ENCODE peak calls at places on chromosomes 16 and 17, in four cellular contexts. V is IMR-90, X is K562, L is GM12878. Q is an unnamed sample.

GRCh38 chr16:4263504-4264436 is 9.1 kb downstream of the TFAP4 start:
- DNase-seq in L (no peak), X (peak; percentile 89), V (peak; percentile 86), Q (peak; percentile 47)

GRCh38 chr17:31824771-31825360 is 34.2 kb downstream of the COPRS start:
- DNase-seq in L (no peak), V (peak; percentile 39), X (no peak), Q (no peak)

GRCh38 chr16:1180772-1181714 is 28.1 kb downstream of the CACNA1H start:
- DNase-seq in L (no peak), V (no peak), X (no peak), Q (no peak)

GRCh38 chr16:67719778-67720144 is 645 bp upstream of the GFOD2 start:
- DNase-seq in V (peak; percentile 63), X (peak; percentile 72), L (no peak), Q (peak; percentile 48)

GRCh38 chr17:66449418-66449977 is 147.1 kb downstream of the PRKCA start:
- DNase-seq in L (no peak), V (no peak), X (no peak), Q (no peak)

GRCh38 chr17:21711182-21711581 is 18.9 kb downstream of the KCNJ18 start:
- DNase-seq in L (no peak), X (no peak), V (no peak), Q (no peak)

GRCh38 chr16:15961060-15961511 is 11.7 kb downstream of the ABCC1 start:
- DNase-seq in X (no peak), V (peak; percentile 68), L (peak; percentile 90), Q (no peak)

GRCh38 chr17:39623356-39623950 is 3.3 kb upstream of the PPP1R1B start:
- DNase-seq in L (no peak), V (peak; percentile 36), X (peak; percentile 84), Q (peak; percentile 62)

GRCh38 chr17:32350662-32351418 is 883 bp downstream of the ZNF207 start:
- DNase-seq in X (peak; percentile 70), L (no peak), V (peak; percentile 62), Q (peak; percentile 54)

GRCh38 chr16:68031951-68032350 is 8.9 kb downstream of the DUS2 start:
- DNase-seq in V (no peak), L (no peak), X (no peak), Q (no peak)

GRCh38 chr16:74950511-74950910 is 34.4 kb downstream of the WDR59 start:
- DNase-seq in V (no peak), L (no peak), X (no peak), Q (no peak)
- TF ChIP-seq MXI1 in V (no peak), L (no peak), X (no peak), Q (no peak)

GRCh38 chr16:22330326-22330725 is 33.1 kb downstream of the POLR3E start:
- DNase-seq in V (no peak), X (no peak), L (no peak), Q (no peak)

GRCh38 chr16:22336581-22336980 is 37.8 kb downstream of the CDR2 start:
- DNase-seq in V (no peak), L (no peak), X (no peak), Q (no peak)

GRCh38 chr16:22337045-22337444 is 37.4 kb downstream of the CDR2 start:
- DNase-seq in L (no peak), X (no peak), V (no peak), Q (no peak)

GRCh38 chr16:22335668-22336246 is 38.5 kb downstream of the POLR3E start:
- DNase-seq in L (no peak), V (no peak), X (no peak), Q (no peak)

GRCh38 chr16:22333457-22333994 is 36.3 kb downstream of the POLR3E start:
- DNase-seq in V (no peak), X (no peak), L (no peak), Q (no peak)
- TF ChIP-seq CEBPB in V (no peak), X (no peak), L (no peak), Q (no peak)

DNA sequence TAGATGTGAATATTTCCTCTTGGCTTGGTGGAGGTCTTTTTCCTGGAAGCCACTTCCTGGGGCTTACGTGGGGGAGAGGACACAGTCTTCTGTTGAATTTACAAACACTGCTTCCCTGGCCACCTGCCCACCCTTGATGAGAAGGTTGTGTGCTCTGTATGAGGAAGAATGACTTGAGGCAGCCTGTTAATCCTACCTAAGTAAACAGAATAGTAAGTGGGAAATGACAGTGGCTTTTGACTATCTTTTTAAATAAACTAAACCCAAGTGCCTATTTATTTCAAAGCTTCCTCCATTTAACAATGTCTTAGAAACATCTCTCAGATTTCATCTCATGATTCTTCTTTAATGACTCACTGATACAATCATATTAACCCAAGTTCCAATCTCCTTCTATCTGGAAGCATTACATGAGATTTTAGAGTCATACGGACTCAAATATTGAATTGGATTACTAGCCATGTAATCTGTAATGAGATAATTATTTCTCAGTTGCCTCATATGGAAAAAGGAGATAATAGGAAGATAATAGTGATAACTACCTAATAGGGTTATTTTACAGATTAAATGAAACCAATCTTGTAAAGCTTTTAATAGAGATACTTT is 96.6 kb upstream of the SMIM36 start:
- DNase-seq in V (peak; percentile 71), X (no peak), L (no peak), Q (no peak)
- TF ChIP-seq MXI1 in V (no peak), X (no peak), L (no peak), Q (no peak)

GRCh38 chr16:85005278-85006069 is 5.9 kb downstream of the ZDHHC7 start:
- DNase-seq in X (no peak), V (peak; percentile 39), L (no peak), Q (no peak)
- TF ChIP-seq CEBPB in X (no peak), V (no peak), L (no peak), Q (no peak)

DNA sequence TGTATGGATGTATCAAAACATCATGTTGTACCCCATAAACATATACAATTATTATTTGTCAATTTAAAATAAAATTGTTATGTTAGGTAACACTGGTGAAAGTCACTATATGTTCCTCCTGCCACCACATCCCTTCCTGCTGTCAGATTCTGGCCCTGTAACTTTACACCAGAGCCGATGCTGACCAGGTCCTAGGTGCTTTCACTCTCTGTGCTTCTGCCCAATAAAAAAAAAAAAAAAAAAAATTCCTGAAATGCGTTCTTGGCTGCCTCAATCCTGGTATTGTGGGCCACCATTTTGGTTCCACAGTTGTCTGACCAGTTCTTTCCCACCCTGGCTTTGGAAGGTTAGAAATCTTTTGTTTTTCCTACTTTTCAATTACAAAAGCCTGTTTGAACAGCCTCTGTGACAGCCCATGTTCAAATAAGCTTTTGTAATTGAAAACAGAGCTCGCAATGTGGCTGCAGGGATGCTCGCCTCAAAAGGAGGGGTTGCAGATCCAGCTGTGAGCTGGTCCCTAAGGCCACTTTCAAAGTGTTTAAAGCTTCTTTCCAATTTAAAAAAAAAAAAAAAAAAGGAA is 831.0 kb upstream of the EEF2KMT start:
- DNase-seq in X (no peak), L (no peak), V (no peak), Q (no peak)
- TF ChIP-seq MXI1 in X (no peak), L (no peak), V (no peak), Q (no peak)

GRCh38 chr17:80289631-80290030 is 29.0 kb downstream of the RNF213 start:
- DNase-seq in L (no peak), V (no peak), X (no peak), Q (no peak)
- TF ChIP-seq CEBPB in L (no peak), V (no peak), X (no peak), Q (no peak)

DNA sequence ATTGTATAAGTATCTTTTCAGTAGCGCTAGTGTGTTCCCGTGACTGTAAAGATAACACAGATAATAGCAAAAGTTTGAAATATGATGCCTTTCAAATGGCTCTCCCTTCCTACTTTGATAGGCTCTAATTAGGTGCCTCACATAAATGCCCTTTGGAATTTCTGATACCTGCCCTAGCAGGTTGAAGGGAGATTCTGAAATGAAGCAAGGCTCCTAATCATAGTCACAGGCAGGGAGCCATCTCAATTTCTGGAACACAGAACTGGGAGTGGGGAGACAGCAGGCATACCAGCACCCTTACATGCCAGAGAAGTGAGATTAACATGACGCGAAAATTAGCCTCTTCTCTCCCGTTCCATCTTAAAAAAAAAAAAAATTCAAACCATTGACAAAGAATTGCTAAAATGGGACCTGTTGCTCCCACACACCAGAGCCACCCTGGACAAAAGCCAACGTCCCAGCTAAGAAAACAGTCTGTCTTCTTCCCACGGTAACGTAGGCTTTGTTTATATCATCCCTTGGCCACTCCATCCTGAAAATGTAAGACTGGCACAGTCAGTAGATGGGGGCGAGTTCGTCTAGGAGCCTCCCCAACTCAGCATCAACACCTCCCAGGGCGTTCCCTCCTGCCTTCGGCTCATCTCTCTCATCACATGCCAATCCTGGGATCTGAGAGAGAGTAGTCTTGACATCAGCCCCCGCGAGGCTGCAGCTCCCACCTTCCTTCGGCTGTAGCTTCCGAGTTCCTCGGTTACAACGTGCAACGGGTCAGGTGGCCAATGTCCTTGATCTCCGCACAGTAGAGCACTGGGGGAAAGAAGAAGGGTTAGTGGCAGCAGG is 1.1 kb downstream of the RNF227 start:
- DNase-seq in L (no peak), X (no peak), V (peak; percentile 72), Q (no peak)
- TF ChIP-seq MXI1 in L (no peak), X (no peak), V (no peak), Q (no peak)

GRCh38 chr17:27848941-27849340 is 44.2 kb downstream of the LYRM9 start:
- DNase-seq in L (no peak), X (no peak), V (no peak), Q (no peak)
- TF ChIP-seq CEBPB in L (no peak), X (no peak), V (no peak), Q (no peak)

Q was measured in HepG2.